ENCODE peak calls at places on chromosomes 5 and 9, in ten cellular contexts. A is choroid plexus epithelial cell; Q is HuH-7.5; B is DND-41; Z is activated CD4-positive, CD25-positive, alpha-beta regulatory T cell treated with anti-CD3 and anti-CD28 coated beads, Interleukin-2, amount 50 U/mL, for 16 hours; S is effector memory CD4-positive, alpha-beta T cell; H is GM12865; N is lung microvascular endothelial cell; O is activated T-helper 1 cell treated with anti-CD3 and anti-CD28 coated beads, Interleukin-2, amount 50 U/mL, for 16 hours; P is GM10248. K is an unnamed sample.

GRCh38 chr5:71475788-71476384 is 20.4 kb downstream of the BDP1 start:
- DNase-seq in A (peak), Q (peak), B (no peak), Z (no peak), S (no peak), H (peak), N (peak), O (no peak), P (peak), K (peak)

GRCh38 chr5:167709625-167710024 is 581.8 kb upstream of the WWC1 start:
- DNase-seq in A (no peak), Q (no peak), B (no peak), Z (no peak), S (no peak), H (no peak), N (no peak), O (no peak), P (no peak), K (no peak)

GRCh38 chr9:107226431-107226830 is 56.6 kb upstream of the RAD23B start:
- DNase-seq in A (no peak), Q (peak), B (no peak), Z (no peak), S (no peak), H (no peak), N (no peak), O (no peak), P (no peak), K (no peak)

GRCh38 chr9:99778308-99778707 is 43.4 kb upstream of the NR4A3 start:
- DNase-seq in A (peak), Q (no peak), B (no peak), Z (no peak), S (no peak), H (peak), N (peak), O (no peak), P (no peak), K (peak)

GRCh38 chr9:113541019-113541900 is 77.7 kb downstream of the RGS3 start:
- DNase-seq in A (peak), Q (peak), B (no peak), Z (no peak), S (no peak), H (no peak), N (peak), O (no peak), P (no peak), K (peak)

GRCh38 chr5:132506094-132506692 is 15.6 kb upstream of the IRF1 start:
- DNase-seq in A (peak), Q (peak), B (no peak), Z (no peak), S (no peak), H (peak), N (peak), O (no peak), P (peak), K (peak)

GRCh38 chr5:114210662-114211061 is 151.2 kb upstream of the KCNN2 start:
- DNase-seq in A (no peak), Q (no peak), B (no peak), Z (no peak), S (no peak), H (no peak), N (no peak), O (no peak), P (no peak), K (no peak)

GRCh38 chr5:19488786-19489185 is 499.2 kb downstream of the CDH18 start:
- DNase-seq in A (no peak), Q (no peak), B (no peak), Z (no peak), S (no peak), H (no peak), N (no peak), O (no peak), P (no peak), K (no peak)

GRCh38 chr5:15500326-15500958 is 462 bp downstream of the FBXL7 start:
- DNase-seq in A (peak), Q (no peak), B (peak), Z (no peak), S (no peak), H (no peak), N (peak), O (no peak), P (no peak), K (peak)

GRCh38 chr5:175715627-175716522 is 58.0 kb downstream of the HRH2 start:
- DNase-seq in A (no peak), Q (no peak), B (no peak), Z (no peak), S (no peak), H (no peak), N (no peak), O (no peak), P (no peak), K (no peak)

GRCh38 chr5:152505442-152506042 is 100.5 kb upstream of the NMUR2 start:
- DNase-seq in A (peak), Q (no peak), B (peak), Z (no peak), S (no peak), H (peak), N (peak), O (no peak), P (peak), K (peak)

GRCh38 chr9:6827370-6827949 is 69.7 kb downstream of the KDM4C start:
- DNase-seq in A (peak), Q (peak), B (peak), Z (peak), S (no peak), H (peak), N (peak), O (no peak), P (peak), K (peak)

GRCh38 chr9:36834736-36835135 is 199.3 kb downstream of the PAX5 start:
- DNase-seq in A (no peak), Q (no peak), B (no peak), Z (no peak), S (no peak), H (no peak), N (no peak), O (no peak), P (no peak), K (no peak)

GRCh38 chr9:136693490-136694162 is 6.4 kb upstream of the AGPAT2 start:
- DNase-seq in A (no peak), Q (peak), B (no peak), Z (no peak), S (no peak), H (no peak), N (peak), O (no peak), P (no peak), K (peak)

GRCh38 chr5:36158144-36158543 is 6.2 kb downstream of the SKP2 start:
- DNase-seq in A (no peak), Q (no peak), B (no peak), Z (no peak), S (no peak), H (no peak), N (peak), O (no peak), P (no peak), K (no peak)

GRCh38 chr9:16321461-16322119 is 548.9 kb downstream of the BNC2 start:
- DNase-seq in A (peak), Q (no peak), B (no peak), Z (no peak), S (no peak), H (no peak), N (peak), O (no peak), P (no peak), K (no peak)

GRCh38 chr5:83509535-83509934 is 38.0 kb downstream of the VCAN start:
- DNase-seq in A (peak), Q (no peak), B (no peak), Z (no peak), S (no peak), H (no peak), N (peak), O (no peak), P (no peak), K (peak)

GRCh38 chr9:136997355-136997754 is 987 bp upstream of the CLIC3 start:
- DNase-seq in A (no peak), Q (no peak), B (no peak), Z (no peak), S (no peak), H (no peak), N (no peak), O (no peak), P (no peak), K (no peak)

GRCh38 chr5:65925094-65925600 is 1.2 kb upstream of the ERBIN start:
- DNase-seq in A (peak), Q (peak), B (peak), Z (peak), S (peak), H (peak), N (peak), O (peak), P (peak), K (peak)

GRCh38 chr9:87500491-87500890 is 2.8 kb downstream of the DAPK1 start:
- DNase-seq in A (no peak), Q (no peak), B (no peak), Z (no peak), S (no peak), H (peak), N (no peak), O (no peak), P (no peak), K (peak)

GRCh38 chr5:35842856-35843255 is 13.8 kb upstream of the IL7R start:
- DNase-seq in A (no peak), Q (no peak), B (no peak), Z (no peak), S (no peak), H (no peak), N (no peak), O (no peak), P (no peak), K (no peak)

GRCh38 chr5:87195616-87196015 is 72.1 kb upstream of the RASA1 start:
- DNase-seq in A (peak), Q (no peak), B (no peak), Z (no peak), S (no peak), H (no peak), N (peak), O (no peak), P (no peak), K (no peak)

GRCh38 chr5:135662683-135663082 is 83.9 kb upstream of the CXCL14 start:
- DNase-seq in A (no peak), Q (no peak), B (no peak), Z (no peak), S (no peak), H (no peak), N (no peak), O (no peak), P (no peak), K (no peak)

GRCh38 chr5:115377468-115378217 is 81.2 kb upstream of the CCDC112 start:
- DNase-seq in A (peak), Q (no peak), B (no peak), Z (no peak), S (no peak), H (peak), N (peak), O (no peak), P (peak), K (peak)

GRCh38 chr9:116471093-116471906 is 215.8 kb upstream of the TRIM32 start:
- DNase-seq in A (peak), Q (peak), B (no peak), Z (no peak), S (no peak), H (no peak), N (no peak), O (no peak), P (no peak), K (no peak)

GRCh38 chr5:83744851-83745250 is 24.2 kb upstream of the HAPLN1 start:
- DNase-seq in A (peak), Q (no peak), B (no peak), Z (no peak), S (no peak), H (no peak), N (peak), O (no peak), P (no peak), K (no peak)

K was measured in DMS53.